ENCODE peak calls at places on chromosomes 3 and 15, in nine cellular contexts. L is heart right ventricle; H is lower lobe of right lung; E is RWPE2; K is GM12878; U is upper lobe of left lung; Z is right cardiac atrium; A is naive thymus-derived CD4-positive, alpha-beta T cell; V is body of pancreas. T is an unnamed sample.
A peak's percentile ranks its signal among the peaks of the same experiment; 100 is the strongest.

GRCh38 chr3:141091416-141091815 is 40.3 kb downstream of the SPSB4 start:
- ATAC-seq in V (peak; percentile 25), E (no peak), L (no peak), A (no peak), K (no peak), H (no peak), U (no peak), Z (no peak), T (no peak)

GRCh38 chr3:17974206-17974841 is 231.9 kb upstream of the TBC1D5 start:
- ATAC-seq in Z (no peak), L (no peak), V (no peak), H (no peak), K (no peak), E (no peak), A (no peak), U (no peak), T (no peak)

GRCh38 chr3:74693696-74694393 is 79.4 kb upstream of the CNTN3 start:
- ATAC-seq in V (no peak), K (no peak), H (no peak), A (no peak), Z (peak; percentile 71), L (no peak), U (no peak), E (no peak), T (no peak)

GRCh38 chr3:157488144-157488543 is 15.1 kb downstream of the VEPH1 start:
- ATAC-seq in L (no peak), A (no peak), V (no peak), Z (no peak), K (peak; percentile 15), U (no peak), E (no peak), H (no peak), T (no peak)

GRCh38 chr3:156548041-156548687 is 6.8 kb downstream of the SSR3 start:
- ATAC-seq in H (no peak), U (no peak), Z (no peak), L (no peak), E (no peak), K (no peak), V (no peak), A (no peak), T (no peak)

GRCh38 chr3:101829066-101829830 is 20.1 kb upstream of the NFKBIZ start:
- ATAC-seq in V (peak; percentile 70), E (no peak), L (peak; percentile 90), A (peak; percentile 64), Z (peak; percentile 95), H (peak; percentile 63), K (peak; percentile 67), U (peak; percentile 90), T (peak; percentile 90)

GRCh38 chr3:123883656-123884257 is 375 bp downstream of the MYLK start:
- ATAC-seq in U (no peak), H (peak; percentile 43), V (peak; percentile 15), Z (no peak), K (no peak), E (no peak), A (no peak), L (no peak), T (no peak)

GRCh38 chr3:112376996-112377395 is 44.0 kb downstream of the CD200 start:
- ATAC-seq in K (no peak), L (no peak), A (peak; percentile 76), E (peak; percentile 18), Z (peak; percentile 81), H (peak; percentile 54), U (peak; percentile 80), V (no peak), T (peak; percentile 51)

GRCh38 chr3:16848007-16848406 is 36.7 kb upstream of the PLCL2 start:
- ATAC-seq in A (no peak), L (no peak), Z (no peak), U (no peak), K (peak; percentile 66), V (no peak), E (no peak), H (no peak), T (no peak)

GRCh38 chr3:16844771-16845170 is 40.0 kb upstream of the PLCL2 start:
- ATAC-seq in Z (no peak), L (no peak), E (no peak), K (no peak), H (no peak), V (no peak), A (no peak), U (no peak), T (no peak)

GRCh38 chr3:16846373-16847078 is 38.2 kb upstream of the PLCL2 start:
- ATAC-seq in Z (no peak), E (no peak), L (no peak), V (peak; percentile 38), K (no peak), A (no peak), H (no peak), U (no peak), T (no peak)

GRCh38 chr3:16849795-16850194 is 35.0 kb upstream of the PLCL2 start:
- ATAC-seq in A (peak; percentile 66), U (peak; percentile 67), Z (peak; percentile 64), L (peak; percentile 68), V (no peak), H (peak; percentile 43), K (peak; percentile 55), E (peak; percentile 31), T (peak; percentile 59)

GRCh38 chr3:16849240-16849639 is 35.5 kb upstream of the PLCL2 start:
- ATAC-seq in E (no peak), A (peak; percentile 89), K (peak; percentile 94), U (peak; percentile 82), L (peak; percentile 79), Z (peak; percentile 73), V (no peak), H (peak; percentile 75), T (peak; percentile 52)
- H3K4me3 ChIP-seq in E (no peak overlapping the region), A (peak overlapping the region; percentile 14), K (peak overlapping the region; percentile 25), U (peak overlapping the region; percentile 22), L (no peak overlapping the region), Z (no peak overlapping the region), V (no peak overlapping the region), H (peak overlapping the region; percentile 30), T (no peak overlapping the region)

GRCh38 chr3:125125822-125126245 is 70.0 kb upstream of the HEG1 start:
- ATAC-seq in E (peak; percentile 71), U (peak; percentile 49), H (peak; percentile 6), L (no peak), A (peak; percentile 73), V (peak; percentile 79), K (no peak), Z (no peak), T (no peak)

GRCh38 chr3:125132815-125133214 is 77.0 kb upstream of the HEG1 start:
- ATAC-seq in H (no peak), A (no peak), U (no peak), E (no peak), Z (no peak), V (no peak), L (no peak), K (peak; percentile 50), T (no peak)

GRCh38 chr3:125126323-125126722 is 70.5 kb upstream of the HEG1 start:
- ATAC-seq in V (no peak), K (no peak), Z (no peak), H (no peak), U (no peak), A (no peak), L (no peak), E (no peak), T (no peak)

GRCh38 chr3:125129512-125129962 is 73.7 kb upstream of the HEG1 start:
- ATAC-seq in Z (peak; percentile 73), H (peak; percentile 66), E (peak; percentile 88), A (no peak), U (peak; percentile 86), K (no peak), L (peak; percentile 68), V (peak; percentile 38), T (peak; percentile 93)

DNA sequence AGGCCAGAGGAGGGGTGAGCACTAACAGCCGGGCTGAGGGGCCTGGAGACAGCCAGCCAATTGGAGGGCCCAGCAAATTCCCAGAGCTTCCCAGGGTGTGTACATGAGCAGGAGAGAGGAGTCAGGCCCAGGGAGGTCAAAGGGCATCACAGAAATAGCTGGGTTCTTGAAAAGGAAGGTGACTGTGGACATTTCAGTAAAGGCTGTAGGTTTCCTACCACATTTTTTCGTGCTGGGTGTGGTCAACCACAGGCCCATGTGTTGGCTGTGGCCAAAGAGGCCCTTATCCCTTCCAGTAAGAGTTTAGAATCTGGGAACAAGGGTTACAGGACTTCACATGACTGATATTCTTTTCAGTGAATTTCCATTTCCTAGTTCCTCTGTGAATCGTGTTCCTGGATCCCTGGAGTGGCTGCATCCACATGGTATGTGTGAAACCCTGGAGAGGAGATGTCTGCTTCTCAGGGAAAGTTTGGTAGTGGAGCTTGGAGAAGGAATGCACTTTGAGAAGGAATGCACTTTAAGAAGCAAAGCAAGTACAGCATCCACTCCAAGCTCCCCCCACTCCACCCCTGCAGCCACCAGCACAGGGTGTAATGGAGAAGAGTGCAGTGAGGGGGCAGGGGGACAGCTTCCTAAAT is 73.2 kb upstream of the HEG1 start:
- ATAC-seq in E (peak; percentile 24), L (peak; percentile 21), A (peak; percentile 23), Z (peak; percentile 44), H (peak; percentile 63), V (no peak), K (peak; percentile 53), U (peak; percentile 78), T (peak; percentile 46)
- H3K4me3 ChIP-seq in E (no peak overlapping the region), L (no peak overlapping the region), A (no peak overlapping the region), Z (no peak overlapping the region), H (no peak overlapping the region), V (no peak overlapping the region), K (no peak overlapping the region), U (no peak overlapping the region), T (no peak overlapping the region)

GRCh38 chr3:87088366-87088983 is 97.5 kb upstream of the VGLL3 start:
- ATAC-seq in U (peak; percentile 38), H (peak; percentile 31), K (peak; percentile 32), E (no peak), L (no peak), Z (peak; percentile 17), V (no peak), A (no peak), T (no peak)

GRCh38 chr3:87084868-87085267 is 93.9 kb upstream of the VGLL3 start:
- ATAC-seq in Z (no peak), U (no peak), K (no peak), V (no peak), H (no peak), L (no peak), A (no peak), E (no peak), T (no peak)

DNA sequence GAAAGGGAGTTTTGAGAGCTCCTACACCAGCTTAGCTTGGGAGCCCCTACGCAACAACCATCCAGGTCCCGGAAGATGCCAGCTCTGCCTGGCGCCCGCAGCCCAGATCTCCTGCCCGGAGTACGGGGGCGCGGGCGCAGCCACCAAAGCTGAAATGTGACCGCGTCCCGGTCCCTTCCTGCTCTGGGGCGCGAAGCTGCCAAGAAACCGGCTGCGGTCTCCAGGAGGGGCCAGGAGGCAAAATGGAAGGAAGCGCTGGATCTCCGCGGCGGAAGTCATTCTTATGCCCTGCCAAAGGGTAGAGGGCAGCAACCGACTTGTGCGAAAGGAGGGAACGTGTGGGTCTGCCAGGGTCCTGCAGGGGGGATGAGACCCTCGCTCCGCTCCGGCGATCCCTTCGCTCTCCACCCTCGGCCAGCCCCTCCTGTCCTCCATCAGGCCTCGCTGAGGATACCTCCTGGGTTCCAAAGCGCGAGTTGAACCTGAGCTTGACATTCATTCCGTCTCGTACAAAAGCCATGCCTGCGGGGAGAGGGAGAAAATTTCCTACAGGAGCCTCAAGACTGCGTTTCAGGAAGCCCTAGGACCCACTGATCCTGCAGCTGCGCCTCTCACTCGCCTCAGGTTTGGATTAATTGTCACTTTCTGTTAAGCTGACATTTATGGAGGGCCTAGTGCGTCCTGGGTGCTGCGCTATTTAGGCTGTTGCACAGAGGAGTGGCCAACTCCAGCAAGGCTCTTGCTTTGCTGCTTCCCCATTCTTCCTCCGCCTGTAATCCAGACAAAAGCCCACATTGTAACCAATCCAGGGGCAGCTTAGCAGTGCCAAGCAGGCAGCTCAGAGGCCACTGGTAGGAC is 98.3 kb upstream of the VGLL3 start:
- ATAC-seq in H (peak; percentile 96), Z (peak; percentile 99), E (peak; percentile 54), U (peak; percentile 97), K (peak; percentile 75), L (peak; percentile 91), V (peak; percentile 95), A (peak; percentile 77), T (peak; percentile 92)
- H3K4me3 ChIP-seq in H (peak overlapping the region; percentile 63), Z (peak overlapping the region; percentile 59), E (peak overlapping the region; percentile 19), U (peak overlapping the region; percentile 57), K (peak overlapping the region; percentile 61), L (peak overlapping the region; percentile 33), V (peak overlapping the region; percentile 49), A (peak overlapping the region; percentile 31), T (peak overlapping the region; percentile 68)

GRCh38 chr15:28919679-28920655 is 34.2 kb downstream of the APBA2 start:
- ATAC-seq in L (no peak), V (no peak), H (no peak), A (peak; percentile 24), K (no peak), U (no peak), Z (no peak), E (no peak), T (no peak)

GRCh38 chr15:28915935-28916334 is 30.2 kb downstream of the APBA2 start:
- ATAC-seq in Z (no peak), U (no peak), A (no peak), H (no peak), E (no peak), L (no peak), K (no peak), V (no peak), T (no peak)

GRCh38 chr15:28917791-28918140 is 32.0 kb downstream of the APBA2 start:
- ATAC-seq in H (no peak), V (no peak), Z (no peak), A (no peak), K (no peak), E (no peak), L (no peak), U (no peak), T (no peak)

GRCh38 chr15:28919201-28919627 is 33.4 kb downstream of the APBA2 start:
- ATAC-seq in L (no peak), U (no peak), A (peak; percentile 28), K (no peak), Z (no peak), H (no peak), V (no peak), E (no peak), T (no peak)

DNA sequence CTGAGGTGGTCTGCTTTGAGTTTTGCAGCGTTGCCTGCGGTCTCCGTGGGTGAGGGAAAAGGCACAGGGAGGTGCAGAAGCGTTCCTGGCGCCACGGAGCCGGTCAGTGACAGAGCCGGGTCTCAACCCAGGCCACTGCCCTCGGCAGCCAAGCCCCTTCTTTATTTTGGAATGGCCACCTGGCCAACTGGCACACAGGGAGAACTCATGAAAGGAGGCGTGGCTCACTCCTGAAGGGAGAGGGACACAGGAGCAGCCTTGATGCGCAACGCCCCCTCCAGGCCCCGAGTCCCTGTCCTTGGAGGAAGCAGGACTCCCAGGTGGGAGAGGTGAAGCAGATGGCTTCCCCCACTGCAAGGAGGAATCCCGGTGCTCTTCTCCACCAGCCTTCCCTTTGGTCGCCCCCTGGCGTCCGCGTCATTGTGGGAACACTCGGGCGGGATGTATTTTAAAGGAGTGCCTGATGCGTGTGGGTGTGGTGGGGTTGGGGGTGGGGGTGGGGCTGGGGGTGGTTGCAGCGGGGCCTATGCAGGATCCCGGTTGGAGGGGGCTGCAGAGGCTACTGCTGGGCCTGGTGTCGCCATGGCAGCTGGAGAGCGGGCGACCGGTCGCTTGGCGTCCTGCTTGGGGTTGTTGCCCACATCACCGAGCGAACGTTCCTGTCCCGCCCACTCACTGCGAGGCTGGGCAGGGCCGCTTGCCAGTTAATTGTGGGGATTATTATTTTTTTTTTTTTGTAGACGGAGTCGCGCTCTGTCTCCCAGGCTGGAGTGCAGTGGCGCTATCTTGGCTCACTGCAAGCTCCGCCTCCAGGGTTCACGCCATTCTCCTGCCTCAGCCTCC is 32.6 kb downstream of the APBA2 start:
- ATAC-seq in E (no peak), L (no peak), H (no peak), K (no peak), U (no peak), V (no peak), A (no peak), Z (no peak), T (no peak)
- H3K4me3 ChIP-seq in E (no peak overlapping the region), L (no peak overlapping the region), H (no peak overlapping the region), K (no peak overlapping the region), U (no peak overlapping the region), V (no peak overlapping the region), A (no peak overlapping the region), Z (no peak overlapping the region), T (no peak overlapping the region)

T was measured in gastroesophageal sphincter.